ENCODE peak calls at places on chromosome 13, in five cellular contexts. One of them, this sample, is unnamed. For H3K27me3 and H3K36me3, the result is how much of the 10 kb centered on the place peaks cover.

GRCh38 chr13:110001622-110002275 is 215.4 kb upstream of the IRS2 start:
- DNase-seq in transverse colon: no peak
- DNase-seq in PC-9: peak
- DNase-seq in CD4-positive, CD25-positive, alpha-beta regulatory T cell: no peak
- DNase-seq in fibroblast of lung: peak
- DNase-seq in this sample: no peak

GRCh38 chr13:95723428-95723827 is 46.5 kb downstream of the DNAJC3 start:
- DNase-seq in CD4-positive, CD25-positive, alpha-beta regulatory T cell: no peak
- DNase-seq in transverse colon: no peak
- DNase-seq in PC-9: no peak
- DNase-seq in fibroblast of lung: no peak
- DNase-seq in this sample: no peak

GRCh38 chr13:108964601-108965000 is 335.2 kb downstream of the MYO16 start:
- DNase-seq in fibroblast of lung: peak
- DNase-seq in CD4-positive, CD25-positive, alpha-beta regulatory T cell: no peak
- DNase-seq in transverse colon: no peak
- DNase-seq in PC-9: no peak
- DNase-seq in this sample: no peak

GRCh38 chr13:110326263-110326904 is 19.3 kb downstream of the COL4A2 start:
- DNase-seq in fibroblast of lung: peak
- DNase-seq in transverse colon: no peak
- DNase-seq in PC-9: no peak
- DNase-seq in CD4-positive, CD25-positive, alpha-beta regulatory T cell: no peak
- DNase-seq in this sample: no peak

GRCh38 chr13:29567411-29567810 is 28.1 kb downstream of the SLC7A1 start:
- DNase-seq in transverse colon: no peak
- DNase-seq in PC-9: no peak
- DNase-seq in CD4-positive, CD25-positive, alpha-beta regulatory T cell: no peak
- DNase-seq in fibroblast of lung: no peak
- DNase-seq in this sample: no peak

GRCh38 chr13:93368705-93369104 is 142.1 kb downstream of the GPC6 start:
- DNase-seq in CD4-positive, CD25-positive, alpha-beta regulatory T cell: no peak
- DNase-seq in PC-9: no peak
- DNase-seq in transverse colon: no peak
- DNase-seq in fibroblast of lung: no peak
- DNase-seq in this sample: no peak

GRCh38 chr13:22993148-22993547 is 187.6 kb upstream of the SGCG start:
- DNase-seq in CD4-positive, CD25-positive, alpha-beta regulatory T cell: no peak
- DNase-seq in transverse colon: no peak
- DNase-seq in PC-9: no peak
- DNase-seq in fibroblast of lung: no peak
- DNase-seq in this sample: no peak

GRCh38 chr13:99501952-99502310 is 659 bp downstream of the TM9SF2 start:
- DNase-seq in PC-9: no peak
- DNase-seq in transverse colon: peak
- DNase-seq in CD4-positive, CD25-positive, alpha-beta regulatory T cell: peak
- DNase-seq in fibroblast of lung: peak
- DNase-seq in this sample: no peak

GRCh38 chr13:49859568-49859967 is 67.1 kb upstream of the KPNA3 start:
- DNase-seq in PC-9: peak
- DNase-seq in transverse colon: peak
- DNase-seq in CD4-positive, CD25-positive, alpha-beta regulatory T cell: no peak
- DNase-seq in fibroblast of lung: peak
- DNase-seq in this sample: no peak

GRCh38 chr13:25378528-25378927 is 6.8 kb downstream of the ATP8A2 start:
- DNase-seq in transverse colon: no peak
- DNase-seq in fibroblast of lung: no peak
- DNase-seq in PC-9: no peak
- DNase-seq in CD4-positive, CD25-positive, alpha-beta regulatory T cell: no peak
- DNase-seq in this sample: no peak

GRCh38 chr13:25372275-25373081 is 704 bp downstream of the ATP8A2 start:
- DNase-seq in PC-9: no peak
- DNase-seq in transverse colon: no peak
- DNase-seq in fibroblast of lung: no peak
- DNase-seq in CD4-positive, CD25-positive, alpha-beta regulatory T cell: no peak
- DNase-seq in this sample: no peak

GRCh38 chr13:25371608-25372274 is at the start of gene ATP8A2:
- DNase-seq in transverse colon: no peak
- DNase-seq in CD4-positive, CD25-positive, alpha-beta regulatory T cell: no peak
- DNase-seq in fibroblast of lung: peak
- DNase-seq in PC-9: no peak
- DNase-seq in this sample: peak

GRCh38 chr13:25377244-25377962 is 5.6 kb downstream of the ATP8A2 start:
- DNase-seq in CD4-positive, CD25-positive, alpha-beta regulatory T cell: no peak
- DNase-seq in PC-9: no peak
- DNase-seq in transverse colon: no peak
- DNase-seq in fibroblast of lung: no peak
- DNase-seq in this sample: no peak

GRCh38 chr13:25375727-25376358 is 4.1 kb downstream of the ATP8A2 start:
- DNase-seq in transverse colon: peak
- DNase-seq in PC-9: no peak
- DNase-seq in CD4-positive, CD25-positive, alpha-beta regulatory T cell: peak
- DNase-seq in fibroblast of lung: peak
- DNase-seq in this sample: peak
- H3K27me3 ChIP-seq in transverse colon: half or more
- H3K27me3 ChIP-seq in PC-9: half or more
- H3K27me3 ChIP-seq in CD4-positive, CD25-positive, alpha-beta regulatory T cell: under half
- H3K27me3 ChIP-seq in fibroblast of lung: under half
- H3K27me3 ChIP-seq in this sample: under half

GRCh38 chr13:26050568-26051230 is 1.1 kb downstream of the SHISA2 start:
- DNase-seq in CD4-positive, CD25-positive, alpha-beta regulatory T cell: no peak
- DNase-seq in transverse colon: no peak
- DNase-seq in PC-9: no peak
- DNase-seq in fibroblast of lung: peak
- DNase-seq in this sample: no peak
- H3K4me3 ChIP-seq in CD4-positive, CD25-positive, alpha-beta regulatory T cell: no peak
- H3K4me3 ChIP-seq in transverse colon: no peak
- H3K4me3 ChIP-seq in PC-9: no peak
- H3K4me3 ChIP-seq in fibroblast of lung: no peak
- H3K4me3 ChIP-seq in this sample: no peak

GRCh38 chr13:90430127-90430526 is 917.4 kb upstream of the MIR17HG start:
- DNase-seq in PC-9: no peak
- DNase-seq in transverse colon: no peak
- DNase-seq in CD4-positive, CD25-positive, alpha-beta regulatory T cell: no peak
- DNase-seq in fibroblast of lung: no peak
- DNase-seq in this sample: no peak

GRCh38 chr13:90428522-90429210 is 918.8 kb upstream of the MIR17HG start:
- DNase-seq in CD4-positive, CD25-positive, alpha-beta regulatory T cell: no peak
- DNase-seq in transverse colon: no peak
- DNase-seq in fibroblast of lung: no peak
- DNase-seq in PC-9: no peak
- DNase-seq in this sample: no peak

GRCh38 chr13:90427322-90428272 is 919.9 kb upstream of the MIR17HG start:
- DNase-seq in transverse colon: no peak
- DNase-seq in CD4-positive, CD25-positive, alpha-beta regulatory T cell: no peak
- DNase-seq in fibroblast of lung: no peak
- DNase-seq in PC-9: no peak
- DNase-seq in this sample: no peak
- H3K36me3 ChIP-seq in transverse colon: under half
- H3K36me3 ChIP-seq in CD4-positive, CD25-positive, alpha-beta regulatory T cell: under half
- H3K36me3 ChIP-seq in fibroblast of lung: under half
- H3K36me3 ChIP-seq in PC-9: under half
- H3K36me3 ChIP-seq in this sample: under half

GRCh38 chr13:100951031-100951430 is 276.4 kb upstream of the TMTC4 start:
- DNase-seq in transverse colon: no peak
- DNase-seq in PC-9: no peak
- DNase-seq in fibroblast of lung: no peak
- DNase-seq in CD4-positive, CD25-positive, alpha-beta regulatory T cell: no peak
- DNase-seq in this sample: no peak
- H3K27me3 ChIP-seq in transverse colon: under half
- H3K27me3 ChIP-seq in PC-9: half or more
- H3K27me3 ChIP-seq in fibroblast of lung: under half
- H3K27me3 ChIP-seq in CD4-positive, CD25-positive, alpha-beta regulatory T cell: under half
- H3K27me3 ChIP-seq in this sample: under half

This sample was measured in HAP-1.